ENCODE peak calls at places on chromosomes 3 and 15, in four cellular contexts. J is small intestine, K is right cardiac atrium, V is heart left ventricle. E is an unnamed sample. For H3K4me1 and H3K9me3, the result is how much of the 10 kb centered on the place peaks cover.

GRCh38 chr15:92142242-92143232 is 251.1 kb upstream of the ST8SIA2 start:
- DNase-seq in V (peak), K (no peak), J (no peak), E (no peak)

GRCh38 chr15:79455943-79456342 is 23.8 kb downstream of the MINAR1 start:
- DNase-seq in K (no peak), V (no peak), J (no peak), E (no peak)

GRCh38 chr3:114444216-114444615 is 150.4 kb downstream of the TIGIT start:
- DNase-seq in J (no peak), V (no peak), K (no peak), E (no peak)

GRCh38 chr3:193396451-193397244 is 18.1 kb upstream of the ATP13A5 start:
- DNase-seq in J (no peak), V (no peak), K (no peak), E (no peak)

GRCh38 chr3:144923051-144923450 is 951.4 kb downstream of the DIPK2A start:
- DNase-seq in K (no peak), J (no peak), V (no peak), E (no peak)

GRCh38 chr15:64909546-64909945 is 2.2 kb upstream of the ANKDD1A start:
- DNase-seq in V (no peak), K (no peak), J (no peak), E (no peak)

GRCh38 chr3:155581579-155581978 is 163.3 kb downstream of the PLCH1 start:
- DNase-seq in K (no peak), V (no peak), J (no peak), E (no peak)

GRCh38 chr3:74539879-74540278 is 74.6 kb downstream of the CNTN3 start:
- DNase-seq in K (no peak), V (no peak), J (no peak), E (no peak)

GRCh38 chr3:161420746-161421145 is 49.4 kb upstream of the SPTSSB start:
- DNase-seq in V (no peak), K (no peak), J (peak), E (no peak)

GRCh38 chr3:125120370-125121122 is 64.7 kb upstream of the HEG1 start:
- DNase-seq in V (no peak), K (no peak), J (no peak), E (no peak)
- H3K4me3 ChIP-seq in V (no peak), K (no peak), J (no peak), E (no peak)

DNA sequence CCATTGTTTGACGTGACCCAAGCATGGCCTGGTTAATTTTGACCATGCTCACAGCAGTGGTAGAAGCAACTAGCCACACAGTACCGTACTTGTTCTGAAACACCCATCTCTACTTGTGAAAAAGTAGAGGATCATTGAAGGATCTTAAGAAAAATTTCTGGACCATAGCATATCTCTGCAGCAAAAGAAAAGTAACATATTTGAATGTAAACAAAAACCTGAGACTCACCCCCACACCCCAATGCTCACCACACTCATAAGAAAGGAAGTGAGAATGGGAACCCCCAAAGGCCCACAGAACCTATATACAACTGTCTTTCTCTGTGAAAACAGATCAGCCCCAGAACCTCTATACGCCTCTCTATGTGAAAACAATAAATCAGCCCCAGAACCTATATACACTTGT is 33.8 kb upstream of the TFRC start:
- DNase-seq in K (no peak), J (no peak), V (no peak), E (no peak)
- H3K4me1 ChIP-seq in K (under half), J (under half), V (under half), E (under half)

GRCh38 chr15:81722982-81723381 is 322.8 kb downstream of the MEX3B start:
- DNase-seq in K (no peak), V (no peak), J (no peak), E (no peak)

GRCh38 chr15:81729340-81729739 is 316.5 kb downstream of the MEX3B start:
- DNase-seq in K (no peak), V (no peak), J (no peak), E (no peak)

GRCh38 chr15:81723758-81724157 is 322.1 kb downstream of the MEX3B start:
- DNase-seq in K (peak), J (no peak), V (no peak), E (no peak)

GRCh38 chr15:81725590-81725989 is 320.2 kb downstream of the MEX3B start:
- DNase-seq in J (no peak), V (no peak), K (no peak), E (no peak)
- H3K9me3 ChIP-seq in J (under half), V (under half), K (under half), E (under half)

GRCh38 chr3:55565516-55565915 is 78.4 kb upstream of the WNT5A start:
- DNase-seq in J (no peak), K (no peak), V (no peak), E (no peak)
- H3K4me3 ChIP-seq in J (no peak), K (no peak), V (no peak), E (no peak)

GRCh38 chr3:45597166-45597565 is 2.6 kb downstream of the LIMD1 start:
- DNase-seq in V (no peak), K (peak), J (peak), E (no peak)
- H3K4me1 ChIP-seq in V (half or more), K (under half), J (under half), E (under half)

GRCh38 chr15:25240461-25241021 is 198.3 kb downstream of the UBE3A start:
- DNase-seq in K (peak), V (peak), J (no peak), E (peak)

GRCh38 chr15:25238716-25239470 is 199.9 kb downstream of the UBE3A start:
- DNase-seq in J (no peak), K (peak), V (peak), E (no peak)

GRCh38 chr15:25241241-25241801 is 197.5 kb downstream of the UBE3A start:
- DNase-seq in K (peak), V (peak), J (no peak), E (no peak)

GRCh38 chr15:25238126-25238525 is 200.7 kb downstream of the UBE3A start:
- DNase-seq in V (peak), J (no peak), K (peak), E (peak)

DNA sequence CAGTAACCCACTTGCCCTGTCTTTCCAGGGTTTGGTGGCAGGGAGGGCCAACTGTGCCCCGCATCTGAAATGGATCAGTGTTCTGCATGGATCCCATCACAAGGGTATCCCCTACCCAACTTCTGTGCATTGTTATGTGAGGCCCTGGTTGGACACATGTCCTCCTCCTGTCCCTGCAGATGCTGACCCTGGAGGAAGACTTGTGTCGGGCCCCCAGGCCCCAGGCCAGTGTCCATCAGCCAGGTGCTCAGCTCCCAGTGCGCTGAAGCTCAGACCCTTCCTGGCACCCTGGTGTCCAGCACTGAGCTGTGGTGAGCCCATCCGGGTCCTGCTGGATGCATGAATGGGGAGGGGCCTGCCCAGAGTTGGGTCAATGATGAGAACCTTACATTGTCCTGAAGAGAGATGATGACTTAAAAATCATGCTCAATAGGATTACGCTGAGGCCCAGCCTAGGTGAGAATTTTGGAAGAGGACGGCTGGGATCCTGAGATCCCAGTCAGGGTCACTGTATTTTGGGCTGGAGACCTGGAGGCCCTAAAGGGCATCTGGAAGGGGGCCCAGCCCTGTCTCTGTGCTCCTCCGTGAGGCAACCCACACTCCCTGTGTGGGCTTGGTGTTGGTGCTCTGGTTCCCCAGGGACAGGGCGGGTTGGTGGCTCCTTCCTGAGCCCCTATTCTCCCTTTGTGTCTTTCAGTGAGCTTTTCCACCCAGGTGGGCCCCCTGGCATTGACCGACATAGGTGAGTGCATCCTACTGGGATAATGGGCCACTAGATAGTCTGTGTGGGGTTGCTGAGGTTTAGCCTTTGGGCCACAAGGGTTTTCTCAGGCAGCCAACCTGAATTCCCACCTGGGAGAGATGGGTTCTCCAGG is 199.1 kb downstream of the UBE3A start:
- DNase-seq in J (no peak), V (peak), K (peak), E (peak)
- H3K9me3 ChIP-seq in J (under half), V (under half), K (under half), E (under half)

GRCh38 chr15:61197187-61197586 is 31.9 kb downstream of the RORA start:
- DNase-seq in K (no peak), V (no peak), J (no peak), E (no peak)

GRCh38 chr15:61198722-61199121 is 30.4 kb downstream of the RORA start:
- DNase-seq in K (no peak), V (no peak), J (no peak), E (no peak)

GRCh38 chr15:61196156-61196555 is 32.9 kb downstream of the RORA start:
- DNase-seq in K (no peak), V (no peak), J (no peak), E (no peak)

GRCh38 chr15:61195116-61196002 is 33.7 kb downstream of the RORA start:
- DNase-seq in J (peak), V (no peak), K (no peak), E (no peak)

DNA sequence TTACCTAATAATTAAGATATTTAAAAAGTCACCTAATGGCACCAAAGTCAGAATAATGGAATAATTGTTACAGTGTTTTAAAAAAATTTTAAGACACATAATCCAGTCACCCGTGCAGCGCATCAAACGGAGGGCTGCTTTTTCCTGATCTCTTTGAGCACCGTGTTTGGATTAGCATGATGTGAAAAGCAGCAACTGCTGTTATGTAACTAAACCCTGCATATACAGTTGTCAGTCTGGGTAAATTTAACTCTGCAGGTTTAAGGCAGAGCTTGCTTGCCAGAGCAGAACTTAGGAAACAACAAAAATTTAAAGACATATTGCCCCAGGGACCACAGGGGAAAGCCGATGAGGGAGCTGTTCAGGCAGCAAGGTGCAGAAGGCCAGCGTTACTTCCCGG is 32.4 kb downstream of the RORA start:
- DNase-seq in J (no peak), V (no peak), K (no peak), E (no peak)
- H3K4me3 ChIP-seq in J (no peak), V (no peak), K (no peak), E (no peak)